ENCODE peak calls at places on chromosomes 1 and 21, in five cellular contexts. L is CD8-positive, alpha-beta T cell; X is GM23248; J is OCI-LY7; K is upper lobe of right lung. D is an unnamed sample.

GRCh38 chr1:219066631-219067349 is 106.9 kb upstream of the LYPLAL1 start:
- DNase-seq in L (no peak), J (no peak), X (peak; percentile 78), K (no peak), D (no peak)

GRCh38 chr1:45976623-45977022 is 155.8 kb downstream of the PIK3R3 start:
- DNase-seq in L (no peak), X (no peak), J (no peak), K (no peak), D (no peak)

GRCh38 chr1:55623339-55623738 is 408.2 kb upstream of the USP24 start:
- DNase-seq in J (no peak), X (no peak), K (no peak), L (no peak), D (no peak)

GRCh38 chr1:185593271-185593670 is 140.9 kb upstream of the HMCN1 start:
- DNase-seq in X (peak; percentile 37), K (no peak), J (no peak), L (no peak), D (no peak)

GRCh38 chr1:201551877-201552731 is 13.2 kb downstream of the NAV1 start:
- DNase-seq in X (peak; percentile 94), L (no peak), J (no peak), K (no peak), D (no peak)

GRCh38 chr1:21913258-21913657 is 23.9 kb downstream of the HSPG2 start:
- DNase-seq in X (no peak), L (no peak), J (no peak), K (no peak), D (peak; percentile 41)

GRCh38 chr1:20348326-20348910 is 57.7 kb downstream of the VWA5B1 start:
- DNase-seq in X (no peak), K (no peak), J (no peak), L (no peak), D (no peak)

GRCh38 chr1:210239295-210240155 is 6.9 kb downstream of the SERTAD4 start:
- DNase-seq in K (no peak), X (peak; percentile 93), J (no peak), L (no peak), D (no peak)

GRCh38 chr1:156491151-156491949 is 9.2 kb downstream of the MEF2D start:
- DNase-seq in J (peak; percentile 73), L (no peak), K (no peak), X (peak; percentile 35), D (no peak)

GRCh38 chr1:85976806-85977205 is 179.8 kb downstream of the COL24A1 start:
- DNase-seq in K (no peak), L (no peak), J (no peak), X (no peak), D (no peak)

GRCh38 chr1:198605880-198606458 is 32.9 kb upstream of the PTPRC start:
- DNase-seq in J (no peak), L (no peak), K (no peak), X (peak; percentile 29), D (no peak)

GRCh38 chr1:179175011-179175934 is 54.2 kb downstream of the ABL2 start:
- DNase-seq in J (no peak), X (peak; percentile 81), L (no peak), K (no peak), D (no peak)

GRCh38 chr1:92820551-92820950 is 11.3 kb upstream of the RPL5 start:
- DNase-seq in X (peak; percentile 38), K (no peak), L (no peak), J (no peak), D (no peak)

GRCh38 chr1:12409676-12410075 is 179.8 kb downstream of the VPS13D start:
- DNase-seq in L (no peak), X (no peak), J (no peak), K (no peak), D (no peak)

GRCh38 chr1:165053273-165053835 is 303.2 kb downstream of the LMX1A start:
- DNase-seq in K (no peak), L (no peak), J (no peak), X (no peak), D (no peak)

GRCh38 chr1:172932981-172933380 is 117.8 kb downstream of the TNFSF18 start:
- DNase-seq in J (no peak), L (no peak), K (no peak), X (no peak), D (no peak)

GRCh38 chr1:31696246-31696645 is 7.6 kb downstream of the COL16A1 start:
- DNase-seq in J (no peak), X (no peak), L (no peak), K (no peak), D (no peak)

GRCh38 chr1:45785583-45785982 is 17.8 kb upstream of the MAST2 start:
- DNase-seq in K (no peak), X (no peak), J (peak; percentile 47), L (peak; percentile 15), D (no peak)

GRCh38 chr1:25702101-25702775 is 85.6 kb downstream of the MAN1C1 start:
- DNase-seq in K (no peak), J (no peak), L (no peak), X (peak; percentile 55), D (no peak)

DNA sequence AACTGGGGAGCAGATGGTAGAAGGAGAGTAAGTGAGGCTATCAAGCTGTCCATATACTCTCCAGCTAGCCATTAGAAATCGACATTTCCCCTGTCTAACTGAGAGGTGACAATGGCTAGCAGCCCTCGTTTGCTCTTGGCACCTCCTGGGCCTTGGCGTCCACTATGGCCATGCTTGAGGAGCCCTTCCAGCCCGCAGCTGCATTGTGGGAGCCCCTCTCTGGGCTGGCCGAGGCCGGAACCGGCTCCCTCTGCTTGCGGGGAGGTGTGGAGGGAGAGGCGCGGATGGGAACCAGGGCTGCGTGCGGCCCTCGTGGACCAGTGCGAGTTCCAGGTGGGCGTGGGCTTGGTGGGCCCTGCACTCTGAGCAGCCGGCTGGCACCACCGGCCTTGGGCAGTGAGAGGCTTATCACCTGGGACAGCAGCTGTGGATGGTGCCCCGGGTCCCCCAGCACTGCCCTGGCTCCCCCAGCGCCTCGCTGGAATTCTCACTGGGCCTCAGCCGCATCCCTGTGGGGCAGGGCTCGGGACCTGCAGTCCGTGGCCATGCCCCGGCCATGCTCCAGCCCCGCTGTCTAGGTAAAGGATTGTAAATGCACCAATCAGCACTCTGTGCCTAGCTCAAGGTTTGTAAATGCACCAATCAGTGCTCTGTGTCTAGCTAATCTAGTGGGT is 56.2 kb upstream of the PARP1 start:
- DNase-seq in X (no peak), L (no peak), K (no peak), J (no peak), D (no peak)
- H3K9me3 ChIP-seq in X (no peaks in the 10 kb centered on the region), L (no peaks in the 10 kb centered on the region), K (no peaks in the 10 kb centered on the region), J (peaks cover 11% of the 10 kb centered on the region), D (no peaks in the 10 kb centered on the region)

GRCh38 chr21:36923270-36923669 is 43.2 kb downstream of the HLCS start:
- DNase-seq in J (no peak), L (no peak), K (no peak), X (no peak), D (no peak)

GRCh38 chr21:36926989-36927695 is 39.3 kb downstream of the HLCS start:
- DNase-seq in X (no peak), J (no peak), L (no peak), K (no peak), D (no peak)

GRCh38 chr21:36929622-36930021 is 36.8 kb downstream of the HLCS start:
- DNase-seq in L (no peak), K (no peak), X (no peak), J (no peak), D (peak; percentile 76)

GRCh38 chr21:36928960-36929359 is 37.5 kb downstream of the HLCS start:
- DNase-seq in J (no peak), K (no peak), L (no peak), X (no peak), D (no peak)

DNA sequence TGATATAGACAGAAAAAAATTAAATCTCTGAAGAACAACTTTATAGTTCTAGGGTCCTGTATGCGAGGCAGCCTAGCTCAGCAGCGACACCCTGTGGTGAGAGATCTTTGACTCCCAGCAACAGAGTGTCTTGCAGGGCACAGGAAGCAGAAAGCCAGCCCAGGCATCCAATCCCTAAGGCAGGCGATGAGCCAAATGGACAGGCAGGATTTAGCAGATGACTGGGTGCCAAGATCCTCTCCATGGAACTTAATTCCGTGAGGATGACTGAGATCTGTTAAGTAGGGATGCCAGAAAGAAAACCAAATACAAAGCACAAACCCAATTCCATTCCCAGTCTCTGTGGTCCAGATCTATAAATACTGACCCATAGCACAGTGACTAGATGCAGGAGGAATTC is 38.8 kb downstream of the HLCS start:
- DNase-seq in K (peak; percentile 76), X (peak; percentile 93), J (peak; percentile 70), L (peak; percentile 76), D (peak; percentile 82)
- H3K4me1 ChIP-seq in K (peaks cover 2% of the 10 kb centered on the region), X (no peaks in the 10 kb centered on the region), J (no peaks in the 10 kb centered on the region), L (peaks cover 13% of the 10 kb centered on the region), D (peaks cover 10% of the 10 kb centered on the region)

GRCh38 chr1:82401116-82401515 is 600.4 kb downstream of the ADGRL2 start:
- DNase-seq in K (no peak), L (no peak), X (no peak), J (no peak), D (no peak)
- H3K9me3 ChIP-seq in K (no peaks in the 10 kb centered on the region), L (no peaks in the 10 kb centered on the region), X (no peaks in the 10 kb centered on the region), J (no peaks in the 10 kb centered on the region), D (no peaks in the 10 kb centered on the region)

DNA sequence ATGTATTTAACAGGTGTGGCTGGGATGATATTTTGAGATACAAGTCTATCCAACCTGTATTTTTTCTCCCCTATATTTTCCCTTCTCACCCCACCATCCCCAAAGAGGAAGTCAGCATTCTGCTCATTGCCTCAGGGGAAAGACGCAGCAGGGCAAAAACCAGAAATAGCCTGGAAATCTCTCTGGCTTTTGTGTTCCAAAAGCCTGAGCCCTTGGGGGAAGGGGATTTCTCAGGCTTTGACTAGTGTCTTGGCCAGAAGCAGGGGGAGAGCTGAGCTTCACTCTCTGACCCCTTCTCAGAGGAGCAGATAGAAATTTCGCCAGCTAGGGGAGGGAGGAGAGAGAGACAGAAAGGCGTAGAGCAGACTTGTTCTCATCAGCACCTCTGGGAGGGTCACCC is 244.7 kb downstream of the RRAGC start:
- DNase-seq in L (no peak), J (no peak), K (no peak), X (no peak), D (no peak)
- H3K4me1 ChIP-seq in L (no peaks in the 10 kb centered on the region), J (no peaks in the 10 kb centered on the region), K (no peaks in the 10 kb centered on the region), X (no peaks in the 10 kb centered on the region), D (no peaks in the 10 kb centered on the region)

GRCh38 chr1:2893473-2894120 is 92.1 kb upstream of the TTC34 start:
- DNase-seq in L (no peak), K (no peak), J (no peak), X (no peak), D (no peak)
- H3K9me3 ChIP-seq in L (no peaks in the 10 kb centered on the region), K (no peaks in the 10 kb centered on the region), J (no peaks in the 10 kb centered on the region), X (no peaks in the 10 kb centered on the region), D (peaks cover 3% of the 10 kb centered on the region)

DNA sequence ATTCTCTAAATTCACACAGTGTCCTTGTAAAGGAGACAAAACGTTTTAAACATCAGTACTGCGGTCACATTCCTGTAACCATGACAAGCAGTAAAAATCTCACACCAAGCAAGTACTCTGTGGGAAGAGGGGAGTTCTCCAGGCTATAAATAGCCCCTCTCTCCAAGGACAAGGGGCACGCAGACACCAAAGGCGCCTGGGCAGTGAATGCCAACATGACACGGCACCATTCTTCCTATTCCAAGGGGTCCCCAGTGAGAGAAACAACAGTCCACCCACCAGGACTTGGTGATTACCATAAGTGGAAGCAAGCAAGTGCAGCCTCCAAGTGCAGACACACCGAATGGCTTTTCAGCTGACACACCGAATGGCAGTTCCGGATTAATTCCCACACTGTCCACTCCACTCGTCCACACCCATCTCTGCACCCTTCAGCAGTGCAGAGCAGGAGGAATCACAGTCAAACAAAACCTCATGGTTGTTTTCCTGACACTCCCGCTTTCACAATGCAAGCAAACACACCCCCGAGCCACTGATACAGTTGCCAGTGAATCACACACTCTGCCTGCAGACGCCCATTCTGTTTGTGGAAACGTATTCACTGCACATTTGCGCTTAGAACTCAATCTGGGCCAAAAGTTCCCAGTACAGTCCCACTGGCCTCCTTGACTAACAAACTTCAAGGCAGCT is 1.8 kb downstream of the PTTG1IP start:
- DNase-seq in X (peak; percentile 94), K (peak; percentile 63), J (no peak), L (peak; percentile 46), D (peak; percentile 75)
- H3K4me1 ChIP-seq in X (peaks cover 54% of the 10 kb centered on the region), K (peaks cover 60% of the 10 kb centered on the region), J (peaks cover 33% of the 10 kb centered on the region), L (peaks cover 62% of the 10 kb centered on the region), D (peaks cover 57% of the 10 kb centered on the region)

D was measured in RWPE2.